ENCODE peak calls at places on chromosomes 5 and 9, in six cellular contexts. One of them, this sample, is unnamed.
A peak's percentile ranks its signal among the peaks of the same experiment; 100 is the strongest.

GRCh38 chr9:104093647-104094533 is at the start of gene SMC2:
- DNase-seq in astrocyte: peak; percentile 74
- DNase-seq in RWPE2: peak; percentile 93
- DNase-seq in fibroblast of lung: peak; percentile 92
- DNase-seq in heart left ventricle: peak; percentile 96
- DNase-seq in CD8-positive, alpha-beta T cell: peak; percentile 90
- DNase-seq in this sample: peak; percentile 91

GRCh38 chr9:104743377-104743985 is 4.0 kb upstream of the NIPSNAP3A start:
- DNase-seq in fibroblast of lung: peak; percentile 78
- DNase-seq in heart left ventricle: no peak
- DNase-seq in RWPE2: no peak
- DNase-seq in astrocyte: peak; percentile 31
- DNase-seq in CD8-positive, alpha-beta T cell: no peak
- DNase-seq in this sample: no peak

GRCh38 chr5:72180925-72181324 is 73.7 kb downstream of the MAP1B start:
- DNase-seq in RWPE2: no peak
- DNase-seq in CD8-positive, alpha-beta T cell: no peak
- DNase-seq in fibroblast of lung: no peak
- DNase-seq in heart left ventricle: no peak
- DNase-seq in astrocyte: no peak
- DNase-seq in this sample: no peak

GRCh38 chr5:167730121-167730520 is 561.3 kb upstream of the WWC1 start:
- DNase-seq in astrocyte: peak; percentile 100
- DNase-seq in RWPE2: no peak
- DNase-seq in fibroblast of lung: peak; percentile 81
- DNase-seq in CD8-positive, alpha-beta T cell: no peak
- DNase-seq in heart left ventricle: no peak
- DNase-seq in this sample: no peak

GRCh38 chr5:131671994-131672655 is 37.1 kb upstream of the RAPGEF6 start:
- DNase-seq in CD8-positive, alpha-beta T cell: no peak
- DNase-seq in heart left ventricle: no peak
- DNase-seq in RWPE2: no peak
- DNase-seq in astrocyte: peak; percentile 96
- DNase-seq in fibroblast of lung: peak; percentile 97
- DNase-seq in this sample: no peak

GRCh38 chr9:89418112-89418872 is 79.6 kb downstream of the SEMA4D start:
- DNase-seq in CD8-positive, alpha-beta T cell: no peak
- DNase-seq in fibroblast of lung: no peak
- DNase-seq in astrocyte: no peak
- DNase-seq in heart left ventricle: no peak
- DNase-seq in RWPE2: no peak
- DNase-seq in this sample: no peak

GRCh38 chr9:129570450-129571297 is 50.2 kb downstream of the C9orf50 start:
- DNase-seq in CD8-positive, alpha-beta T cell: no peak
- DNase-seq in astrocyte: peak; percentile 90
- DNase-seq in RWPE2: no peak
- DNase-seq in heart left ventricle: peak; percentile 57
- DNase-seq in fibroblast of lung: peak; percentile 87
- DNase-seq in this sample: peak; percentile 71

GRCh38 chr5:81787843-81788242 is 36.9 kb upstream of the SSBP2 start:
- DNase-seq in fibroblast of lung: peak; percentile 95
- DNase-seq in CD8-positive, alpha-beta T cell: no peak
- DNase-seq in astrocyte: peak; percentile 69
- DNase-seq in heart left ventricle: peak; percentile 53
- DNase-seq in RWPE2: no peak
- DNase-seq in this sample: peak; percentile 63

GRCh38 chr9:78566948-78567675 is 270.2 kb downstream of the PSAT1 start:
- DNase-seq in fibroblast of lung: peak; percentile 79
- DNase-seq in RWPE2: no peak
- DNase-seq in astrocyte: peak; percentile 60
- DNase-seq in CD8-positive, alpha-beta T cell: no peak
- DNase-seq in heart left ventricle: no peak
- DNase-seq in this sample: no peak

GRCh38 chr5:54425258-54425657 is 30.2 kb upstream of the HSPB3 start:
- DNase-seq in CD8-positive, alpha-beta T cell: no peak
- DNase-seq in heart left ventricle: no peak
- DNase-seq in astrocyte: no peak
- DNase-seq in fibroblast of lung: no peak
- DNase-seq in RWPE2: no peak
- DNase-seq in this sample: no peak

GRCh38 chr9:107637421-107638420 is 148.2 kb upstream of the KLF4 start:
- DNase-seq in astrocyte: peak; percentile 90
- DNase-seq in heart left ventricle: peak; percentile 95
- DNase-seq in RWPE2: no peak
- DNase-seq in fibroblast of lung: peak; percentile 100
- DNase-seq in CD8-positive, alpha-beta T cell: no peak
- DNase-seq in this sample: peak; percentile 68

GRCh38 chr9:131739192-131739961 is 499 bp downstream of the RAPGEF1 start:
- DNase-seq in fibroblast of lung: no peak
- DNase-seq in CD8-positive, alpha-beta T cell: no peak
- DNase-seq in RWPE2: no peak
- DNase-seq in heart left ventricle: peak; percentile 65
- DNase-seq in astrocyte: no peak
- DNase-seq in this sample: peak; percentile 57

GRCh38 chr5:177462021-177462670 is 11.3 kb downstream of the DBN1 start:
- DNase-seq in astrocyte: no peak
- DNase-seq in fibroblast of lung: no peak
- DNase-seq in CD8-positive, alpha-beta T cell: no peak
- DNase-seq in RWPE2: no peak
- DNase-seq in heart left ventricle: peak; percentile 61
- DNase-seq in this sample: no peak

DNA sequence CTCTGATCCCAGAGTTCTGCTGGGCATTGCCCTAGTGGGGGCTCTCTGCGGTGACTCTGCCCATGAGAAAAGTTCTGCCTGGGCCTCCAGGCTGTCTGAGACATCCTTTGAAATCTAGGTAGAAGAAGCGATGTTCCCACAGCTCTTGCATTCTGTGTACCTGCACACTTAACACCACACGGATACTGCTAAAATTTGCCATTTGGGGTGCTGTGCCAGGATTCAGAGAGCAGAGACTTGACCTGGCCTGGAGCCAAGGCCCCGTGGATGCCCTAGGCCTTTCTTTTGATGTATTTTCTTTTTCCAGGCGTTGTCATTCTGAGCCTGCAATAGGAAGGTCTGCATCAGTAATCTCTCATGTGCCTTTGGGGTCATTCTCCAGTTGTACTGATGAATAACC is 89.3 kb upstream of the IL12B start:
- DNase-seq in RWPE2: no peak
- DNase-seq in CD8-positive, alpha-beta T cell: no peak
- DNase-seq in heart left ventricle: no peak
- DNase-seq in astrocyte: no peak
- DNase-seq in fibroblast of lung: no peak
- DNase-seq in this sample: no peak
- TF ChIP-seq CTCF in RWPE2: peak; percentile 32
- TF ChIP-seq CTCF in CD8-positive, alpha-beta T cell: no peak
- TF ChIP-seq CTCF in heart left ventricle: no peak
- TF ChIP-seq CTCF in astrocyte: no peak
- TF ChIP-seq CTCF in fibroblast of lung: no peak
- TF ChIP-seq CTCF in this sample: no peak

DNA sequence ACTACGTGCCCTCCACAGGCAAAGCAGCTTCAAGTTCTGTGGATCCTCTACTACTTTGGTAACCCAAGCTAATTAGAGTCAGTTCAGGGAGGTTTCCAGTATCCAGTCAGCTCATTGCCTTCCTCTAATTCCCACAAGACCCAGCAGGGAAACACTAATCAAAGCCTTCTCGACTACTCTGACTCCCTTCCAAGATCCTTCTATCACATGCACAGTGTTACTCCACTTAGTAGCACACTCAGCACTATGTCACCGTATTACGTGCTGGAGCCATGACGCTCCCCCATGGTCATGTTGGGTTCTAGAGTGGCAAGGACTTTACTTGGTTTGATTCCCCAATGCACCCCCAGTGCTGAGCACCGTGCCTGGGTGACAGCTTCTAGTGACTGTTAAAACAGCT is 53.0 kb downstream of the DCP2 start:
- DNase-seq in heart left ventricle: no peak
- DNase-seq in astrocyte: peak; percentile 57
- DNase-seq in fibroblast of lung: no peak
- DNase-seq in RWPE2: no peak
- DNase-seq in CD8-positive, alpha-beta T cell: no peak
- DNase-seq in this sample: no peak
- H3K4me1 ChIP-seq in heart left ventricle: peaks cover 3% of the 10 kb centered on the region
- H3K4me1 ChIP-seq in astrocyte: peaks cover 37% of the 10 kb centered on the region
- H3K4me1 ChIP-seq in fibroblast of lung: peaks cover 3% of the 10 kb centered on the region
- H3K4me1 ChIP-seq in RWPE2: no peaks in the 10 kb centered on the region
- H3K4me1 ChIP-seq in CD8-positive, alpha-beta T cell: no peaks in the 10 kb centered on the region
- H3K4me1 ChIP-seq in this sample: no peaks in the 10 kb centered on the region

GRCh38 chr9:71806916-71807315 is 38.6 kb upstream of the CEMIP2 start:
- DNase-seq in fibroblast of lung: peak; percentile 79
- DNase-seq in astrocyte: peak; percentile 51
- DNase-seq in heart left ventricle: peak; percentile 60
- DNase-seq in CD8-positive, alpha-beta T cell: peak; percentile 42
- DNase-seq in RWPE2: no peak
- DNase-seq in this sample: peak; percentile 78

GRCh38 chr9:71814805-71815204 is 46.5 kb upstream of the CEMIP2 start:
- DNase-seq in RWPE2: no peak
- DNase-seq in CD8-positive, alpha-beta T cell: no peak
- DNase-seq in heart left ventricle: peak; percentile 52
- DNase-seq in fibroblast of lung: peak; percentile 47
- DNase-seq in astrocyte: no peak
- DNase-seq in this sample: no peak

GRCh38 chr9:71816782-71817549 is 48.7 kb upstream of the CEMIP2 start:
- DNase-seq in CD8-positive, alpha-beta T cell: no peak
- DNase-seq in fibroblast of lung: no peak
- DNase-seq in astrocyte: no peak
- DNase-seq in heart left ventricle: no peak
- DNase-seq in RWPE2: no peak
- DNase-seq in this sample: no peak

GRCh38 chr9:71814226-71814625 is 45.9 kb upstream of the CEMIP2 start:
- DNase-seq in heart left ventricle: peak; percentile 36
- DNase-seq in fibroblast of lung: peak; percentile 14
- DNase-seq in astrocyte: no peak
- DNase-seq in RWPE2: no peak
- DNase-seq in CD8-positive, alpha-beta T cell: no peak
- DNase-seq in this sample: no peak

DNA sequence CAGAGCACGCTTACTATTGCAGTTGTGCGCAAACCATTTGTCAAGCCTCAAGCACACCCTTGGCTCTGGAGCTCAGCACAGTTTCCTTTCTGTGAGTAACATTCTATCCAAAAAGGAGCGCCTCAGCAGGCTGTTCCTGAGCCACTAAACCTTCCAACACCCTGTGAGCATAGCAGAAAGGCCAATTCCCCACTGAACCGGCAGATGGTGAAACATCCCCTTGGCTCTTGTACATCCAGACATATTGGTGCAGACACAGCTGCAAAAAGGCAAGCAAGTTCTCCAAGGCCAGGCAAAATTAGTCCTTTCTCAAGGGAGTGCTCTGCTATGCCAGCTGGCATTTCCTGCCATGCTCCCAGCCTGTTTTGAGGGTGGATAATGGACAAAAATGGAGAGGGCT is 44.1 kb upstream of the CEMIP2 start:
- DNase-seq in astrocyte: no peak
- DNase-seq in RWPE2: no peak
- DNase-seq in fibroblast of lung: peak; percentile 51
- DNase-seq in heart left ventricle: peak; percentile 67
- DNase-seq in CD8-positive, alpha-beta T cell: no peak
- DNase-seq in this sample: no peak
- TF ChIP-seq CTCF in astrocyte: no peak
- TF ChIP-seq CTCF in RWPE2: no peak
- TF ChIP-seq CTCF in fibroblast of lung: peak; percentile 23
- TF ChIP-seq CTCF in heart left ventricle: no peak
- TF ChIP-seq CTCF in CD8-positive, alpha-beta T cell: no peak
- TF ChIP-seq CTCF in this sample: no peak

GRCh38 chr5:80242849-80243248 is 13.0 kb downstream of the SERINC5 start:
- DNase-seq in CD8-positive, alpha-beta T cell: no peak
- DNase-seq in astrocyte: no peak
- DNase-seq in RWPE2: no peak
- DNase-seq in fibroblast of lung: no peak
- DNase-seq in heart left ventricle: no peak
- DNase-seq in this sample: no peak
- H3K4me1 ChIP-seq in CD8-positive, alpha-beta T cell: peaks cover 64% of the 10 kb centered on the region
- H3K4me1 ChIP-seq in astrocyte: peaks cover 38% of the 10 kb centered on the region
- H3K4me1 ChIP-seq in RWPE2: peaks cover 23% of the 10 kb centered on the region
- H3K4me1 ChIP-seq in fibroblast of lung: peaks cover 12% of the 10 kb centered on the region
- H3K4me1 ChIP-seq in heart left ventricle: peaks cover 53% of the 10 kb centered on the region
- H3K4me1 ChIP-seq in this sample: peaks cover 41% of the 10 kb centered on the region

GRCh38 chr5:120082316-120083068 is 381.6 kb upstream of the PRR16 start:
- DNase-seq in RWPE2: no peak
- DNase-seq in CD8-positive, alpha-beta T cell: no peak
- DNase-seq in heart left ventricle: no peak
- DNase-seq in fibroblast of lung: no peak
- DNase-seq in astrocyte: no peak
- DNase-seq in this sample: no peak
- TF ChIP-seq CTCF in RWPE2: peak; percentile 8
- TF ChIP-seq CTCF in CD8-positive, alpha-beta T cell: no peak
- TF ChIP-seq CTCF in heart left ventricle: no peak
- TF ChIP-seq CTCF in fibroblast of lung: peak; percentile 19
- TF ChIP-seq CTCF in astrocyte: no peak
- TF ChIP-seq CTCF in this sample: no peak

GRCh38 chr9:134426436-134426835 is 100.2 kb downstream of the RXRA start:
- DNase-seq in fibroblast of lung: no peak
- DNase-seq in RWPE2: no peak
- DNase-seq in heart left ventricle: no peak
- DNase-seq in astrocyte: no peak
- DNase-seq in CD8-positive, alpha-beta T cell: no peak
- DNase-seq in this sample: no peak

GRCh38 chr9:134423757-134424156 is 97.5 kb downstream of the RXRA start:
- DNase-seq in CD8-positive, alpha-beta T cell: no peak
- DNase-seq in fibroblast of lung: no peak
- DNase-seq in heart left ventricle: no peak
- DNase-seq in astrocyte: no peak
- DNase-seq in RWPE2: no peak
- DNase-seq in this sample: no peak

GRCh38 chr9:134425401-134425800 is 99.1 kb downstream of the RXRA start:
- DNase-seq in fibroblast of lung: no peak
- DNase-seq in heart left ventricle: no peak
- DNase-seq in astrocyte: no peak
- DNase-seq in RWPE2: no peak
- DNase-seq in CD8-positive, alpha-beta T cell: no peak
- DNase-seq in this sample: no peak

GRCh38 chr9:134425815-134426214 is 99.6 kb downstream of the RXRA start:
- DNase-seq in RWPE2: no peak
- DNase-seq in astrocyte: no peak
- DNase-seq in CD8-positive, alpha-beta T cell: no peak
- DNase-seq in heart left ventricle: no peak
- DNase-seq in fibroblast of lung: no peak
- DNase-seq in this sample: no peak

GRCh38 chr9:134424818-134425217 is 98.6 kb downstream of the RXRA start:
- DNase-seq in fibroblast of lung: no peak
- DNase-seq in astrocyte: no peak
- DNase-seq in heart left ventricle: no peak
- DNase-seq in CD8-positive, alpha-beta T cell: no peak
- DNase-seq in RWPE2: no peak
- DNase-seq in this sample: no peak
- H3K4me1 ChIP-seq in fibroblast of lung: no peaks in the 10 kb centered on the region
- H3K4me1 ChIP-seq in astrocyte: no peaks in the 10 kb centered on the region
- H3K4me1 ChIP-seq in heart left ventricle: peaks cover 3% of the 10 kb centered on the region
- H3K4me1 ChIP-seq in CD8-positive, alpha-beta T cell: no peaks in the 10 kb centered on the region
- H3K4me1 ChIP-seq in RWPE2: no peaks in the 10 kb centered on the region
- H3K4me1 ChIP-seq in this sample: peaks cover 55% of the 10 kb centered on the region

This sample was measured in stomach.